ENCODE peak calls at places on chromosome 16, in four cellular contexts. One of them, this sample, is unnamed.

GRCh38 chr16:912684-913613 is 57.8 kb downstream of the LMF1 start:
- DNase-seq in GM06990: no peak
- DNase-seq in ovary: no peak
- DNase-seq in upper lobe of left lung: no peak
- DNase-seq in this sample: no peak

GRCh38 chr16:75754126-75754525 is 27.8 kb upstream of the CPHXL start:
- DNase-seq in GM06990: no peak
- DNase-seq in ovary: no peak
- DNase-seq in upper lobe of left lung: peak
- DNase-seq in this sample: peak

GRCh38 chr16:66107661-66108060 is 258.8 kb upstream of the CDH5 start:
- DNase-seq in GM06990: no peak
- DNase-seq in ovary: no peak
- DNase-seq in upper lobe of left lung: no peak
- DNase-seq in this sample: peak

GRCh38 chr16:52852978-52853377 is 199.7 kb downstream of the CHD9NB start:
- DNase-seq in GM06990: no peak
- DNase-seq in ovary: no peak
- DNase-seq in upper lobe of left lung: no peak
- DNase-seq in this sample: no peak

GRCh38 chr16:69351309-69352027 is at the start of gene TMED6:
- DNase-seq in GM06990: no peak
- DNase-seq in ovary: no peak
- DNase-seq in upper lobe of left lung: peak
- DNase-seq in this sample: no peak

GRCh38 chr16:79563919-79564318 is 36.6 kb downstream of the MAF start:
- DNase-seq in GM06990: no peak
- DNase-seq in ovary: no peak
- DNase-seq in upper lobe of left lung: no peak
- DNase-seq in this sample: no peak

GRCh38 chr16:85423186-85423550 is 190.0 kb upstream of the GSE1 start:
- DNase-seq in GM06990: no peak
- DNase-seq in ovary: peak
- DNase-seq in upper lobe of left lung: no peak
- DNase-seq in this sample: no peak

GRCh38 chr16:3443108-3444031 is at the start of the genes NAA60 and ZNF597:
- DNase-seq in GM06990: peak
- DNase-seq in ovary: peak
- DNase-seq in upper lobe of left lung: peak
- DNase-seq in this sample: peak

GRCh38 chr16:65125871-65126270 is 4.0 kb upstream of the CDH11 start:
- DNase-seq in GM06990: no peak
- DNase-seq in ovary: peak
- DNase-seq in upper lobe of left lung: no peak
- DNase-seq in this sample: peak

GRCh38 chr16:2196162-2196980 is at the start of gene CASKIN1:
- DNase-seq in GM06990: no peak
- DNase-seq in ovary: no peak
- DNase-seq in upper lobe of left lung: no peak
- DNase-seq in this sample: no peak

GRCh38 chr16:52114414-52114813 is 432.5 kb downstream of the TOX3 start:
- DNase-seq in GM06990: no peak
- DNase-seq in ovary: no peak
- DNase-seq in upper lobe of left lung: peak
- DNase-seq in this sample: no peak

GRCh38 chr16:75305364-75306101 is 54.1 kb upstream of the BCAR1 start:
- DNase-seq in GM06990: peak
- DNase-seq in ovary: peak
- DNase-seq in upper lobe of left lung: peak
- DNase-seq in this sample: peak

GRCh38 chr16:79372504-79373184 is 227.9 kb downstream of the MAF start:
- DNase-seq in GM06990: no peak
- DNase-seq in ovary: peak
- DNase-seq in upper lobe of left lung: peak
- DNase-seq in this sample: peak

GRCh38 chr16:68825427-68825826 is 17.9 kb upstream of the TANGO6 start:
- DNase-seq in GM06990: no peak
- DNase-seq in ovary: no peak
- DNase-seq in upper lobe of left lung: no peak
- DNase-seq in this sample: no peak

GRCh38 chr16:78791926-78792325 is 692.5 kb downstream of the WWOX start:
- DNase-seq in GM06990: no peak
- DNase-seq in ovary: no peak
- DNase-seq in upper lobe of left lung: no peak
- DNase-seq in this sample: no peak

GRCh38 chr16:86707171-86707570 is 128.8 kb downstream of the FOXL1 start:
- DNase-seq in GM06990: no peak
- DNase-seq in ovary: no peak
- DNase-seq in upper lobe of left lung: no peak
- DNase-seq in this sample: no peak

GRCh38 chr16:20854963-20855362 is 45.2 kb downstream of the DCUN1D3 start:
- DNase-seq in GM06990: no peak
- DNase-seq in ovary: no peak
- DNase-seq in upper lobe of left lung: no peak
- DNase-seq in this sample: no peak

GRCh38 chr16:67013238-67013822 is 15.6 kb upstream of the CBFB start:
- DNase-seq in GM06990: no peak
- DNase-seq in ovary: peak
- DNase-seq in upper lobe of left lung: no peak
- DNase-seq in this sample: no peak

GRCh38 chr16:79175286-79176057 is 425.1 kb downstream of the MAF start:
- DNase-seq in GM06990: no peak
- DNase-seq in ovary: no peak
- DNase-seq in upper lobe of left lung: no peak
- DNase-seq in this sample: no peak

GRCh38 chr16:23302045-23302956 is at the start of gene SCNN1B:
- DNase-seq in GM06990: peak
- DNase-seq in ovary: no peak
- DNase-seq in upper lobe of left lung: peak
- DNase-seq in this sample: no peak

GRCh38 chr16:68219708-68220378 is 16.1 kb downstream of the ESRP2 start:
- DNase-seq in GM06990: no peak
- DNase-seq in ovary: no peak
- DNase-seq in upper lobe of left lung: peak
- DNase-seq in this sample: no peak

GRCh38 chr16:26019406-26019805 is 327.6 kb downstream of the HS3ST4 start:
- DNase-seq in GM06990: no peak
- DNase-seq in ovary: no peak
- DNase-seq in upper lobe of left lung: no peak
- DNase-seq in this sample: no peak

GRCh38 chr16:78072275-78072674 is 27.2 kb upstream of the WWOX start:
- DNase-seq in GM06990: no peak
- DNase-seq in ovary: no peak
- DNase-seq in upper lobe of left lung: no peak
- DNase-seq in this sample: no peak

GRCh38 chr16:79257958-79258490 is 342.5 kb downstream of the MAF start:
- DNase-seq in GM06990: no peak
- DNase-seq in ovary: no peak
- DNase-seq in upper lobe of left lung: no peak
- DNase-seq in this sample: no peak

GRCh38 chr16:9002042-9002441 is 38.3 kb upstream of the USP7 start:
- DNase-seq in GM06990: no peak
- DNase-seq in ovary: no peak
- DNase-seq in upper lobe of left lung: no peak
- DNase-seq in this sample: no peak

GRCh38 chr16:86991679-86992078 is 325.5 kb downstream of the C16orf95 start:
- DNase-seq in GM06990: no peak
- DNase-seq in ovary: no peak
- DNase-seq in upper lobe of left lung: no peak
- DNase-seq in this sample: no peak

GRCh38 chr16:23225634-23226033 is 43.1 kb downstream of the SCNN1G start:
- DNase-seq in GM06990: no peak
- DNase-seq in ovary: no peak
- DNase-seq in upper lobe of left lung: no peak
- DNase-seq in this sample: no peak

GRCh38 chr16:75096730-75097129 is 19.9 kb downstream of the LDHD start:
- DNase-seq in GM06990: no peak
- DNase-seq in ovary: no peak
- DNase-seq in upper lobe of left lung: peak
- DNase-seq in this sample: no peak

GRCh38 chr16:56357765-56358322 is 67.5 kb downstream of the AMFR start:
- DNase-seq in GM06990: no peak
- DNase-seq in ovary: peak
- DNase-seq in upper lobe of left lung: peak
- DNase-seq in this sample: no peak

GRCh38 chr16:81468269-81468902 is 23.8 kb downstream of the CMIP start:
- DNase-seq in GM06990: no peak
- DNase-seq in ovary: no peak
- DNase-seq in upper lobe of left lung: no peak
- DNase-seq in this sample: no peak

GRCh38 chr16:90081606-90081970 is 4.5 kb upstream of the PRDM7 start:
- DNase-seq in GM06990: no peak
- DNase-seq in ovary: no peak
- DNase-seq in upper lobe of left lung: no peak
- DNase-seq in this sample: no peak

GRCh38 chr16:24769806-24770205 is 40.4 kb downstream of the TNRC6A start:
- DNase-seq in GM06990: no peak
- DNase-seq in ovary: no peak
- DNase-seq in upper lobe of left lung: no peak
- DNase-seq in this sample: peak

GRCh38 chr16:76970087-76970744 is 220.8 kb upstream of the MON1B start:
- DNase-seq in GM06990: no peak
- DNase-seq in ovary: no peak
- DNase-seq in upper lobe of left lung: no peak
- DNase-seq in this sample: peak

GRCh38 chr16:84489141-84489540 is 15.3 kb downstream of the MEAK7 start:
- DNase-seq in GM06990: no peak
- DNase-seq in ovary: no peak
- DNase-seq in upper lobe of left lung: peak
- DNase-seq in this sample: no peak

GRCh38 chr16:75281826-75282225 is 30.4 kb upstream of the BCAR1 start:
- DNase-seq in GM06990: no peak
- DNase-seq in ovary: no peak
- DNase-seq in upper lobe of left lung: no peak
- DNase-seq in this sample: no peak

GRCh38 chr16:87762071-87762571 is 3.7 kb downstream of the KLHDC4 start:
- DNase-seq in GM06990: no peak
- DNase-seq in ovary: no peak
- DNase-seq in upper lobe of left lung: no peak
- DNase-seq in this sample: no peak

GRCh38 chr16:3665508-3665907 is 11.0 kb downstream of the DNASE1 start:
- DNase-seq in GM06990: no peak
- DNase-seq in ovary: no peak
- DNase-seq in upper lobe of left lung: no peak
- DNase-seq in this sample: no peak

GRCh38 chr16:4680673-4681470 is 12.5 kb upstream of the NUDT16L1 start:
- DNase-seq in GM06990: no peak
- DNase-seq in ovary: no peak
- DNase-seq in upper lobe of left lung: no peak
- DNase-seq in this sample: no peak

GRCh38 chr16:4678596-4678995 is 14.8 kb upstream of the NUDT16L1 start:
- DNase-seq in GM06990: no peak
- DNase-seq in ovary: no peak
- DNase-seq in upper lobe of left lung: no peak
- DNase-seq in this sample: no peak

GRCh38 chr16:4677994-4678393 is 15.4 kb upstream of the NUDT16L1 start:
- DNase-seq in GM06990: no peak
- DNase-seq in ovary: no peak
- DNase-seq in upper lobe of left lung: no peak
- DNase-seq in this sample: no peak

GRCh38 chr16:4679854-4680636 is 13.3 kb upstream of the NUDT16L1 start:
- DNase-seq in GM06990: no peak
- DNase-seq in ovary: peak
- DNase-seq in upper lobe of left lung: peak
- DNase-seq in this sample: peak

DNA sequence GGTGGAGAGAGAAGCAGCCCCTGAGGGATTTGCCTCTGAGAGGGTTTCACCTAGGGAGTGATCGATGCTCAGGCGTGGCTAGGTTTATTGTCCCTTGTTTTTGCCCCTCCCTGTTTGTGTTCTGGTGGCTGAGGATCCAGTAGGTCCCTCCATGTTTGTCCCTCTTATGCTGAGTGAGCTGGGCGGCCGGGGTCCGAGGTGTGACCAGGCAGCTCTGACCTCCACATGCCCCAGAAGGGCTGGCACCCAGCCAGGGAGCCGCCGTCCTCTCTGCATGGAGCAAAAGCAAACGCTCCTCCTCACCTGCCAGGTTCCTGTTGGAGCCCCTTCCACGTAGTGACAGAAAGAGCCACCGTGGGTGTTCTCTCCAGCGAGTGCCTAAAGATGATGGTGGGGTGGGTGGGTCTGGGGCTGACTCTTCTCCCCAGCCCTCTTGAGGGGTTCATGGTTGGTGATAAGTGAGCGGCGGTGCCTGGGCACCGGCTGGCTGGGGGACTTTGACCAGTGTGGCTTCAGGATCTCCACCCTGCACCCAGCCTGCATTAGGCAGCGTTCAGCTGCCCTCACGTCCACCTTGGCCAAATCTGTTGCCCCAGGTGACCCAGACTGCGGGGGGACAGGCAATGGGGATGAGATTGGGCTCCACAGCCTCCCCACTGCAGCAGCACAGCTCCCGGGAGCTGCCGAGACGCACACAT is 14.1 kb upstream of the NUDT16L1 start:
- DNase-seq in GM06990: no peak
- DNase-seq in ovary: no peak
- DNase-seq in upper lobe of left lung: no peak
- DNase-seq in this sample: no peak
- H3K4me3 ChIP-seq in GM06990: no peak
- H3K4me3 ChIP-seq in ovary: peak
- H3K4me3 ChIP-seq in upper lobe of left lung: peak
- H3K4me3 ChIP-seq in this sample: no peak

DNA sequence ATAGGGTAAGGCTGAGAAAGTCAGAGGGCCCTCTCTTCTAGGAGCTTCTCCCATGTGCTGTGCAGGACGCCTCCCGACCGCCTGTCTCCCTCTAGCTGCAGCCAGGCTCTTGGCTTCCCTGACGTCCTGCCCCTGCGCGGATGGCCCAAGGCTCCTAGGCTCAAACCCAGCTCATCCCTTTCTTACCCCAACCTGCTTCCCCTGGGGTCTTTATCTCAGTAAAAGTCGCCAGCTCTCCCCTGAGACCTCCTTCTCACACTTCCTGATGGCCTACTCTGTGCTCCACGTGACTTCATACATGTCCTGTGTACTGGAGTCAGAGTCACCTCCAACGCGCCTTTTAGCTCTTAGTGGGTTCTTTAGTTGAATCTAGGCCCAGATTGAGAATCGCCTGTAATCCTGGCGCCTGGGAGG is 1.1 kb upstream of the ZNF747 start:
- DNase-seq in GM06990: peak
- DNase-seq in ovary: peak
- DNase-seq in upper lobe of left lung: peak
- DNase-seq in this sample: peak
- TF ChIP-seq CTCF in GM06990: peak
- TF ChIP-seq CTCF in ovary: peak
- TF ChIP-seq CTCF in upper lobe of left lung: peak
- TF ChIP-seq CTCF in this sample: peak

GRCh38 chr16:10965440-10966039 is 21.2 kb downstream of the CLEC16A start:
- DNase-seq in GM06990: peak
- DNase-seq in ovary: no peak
- DNase-seq in upper lobe of left lung: no peak
- DNase-seq in this sample: no peak
- H3K4me3 ChIP-seq in GM06990: peak
- H3K4me3 ChIP-seq in ovary: no peak
- H3K4me3 ChIP-seq in upper lobe of left lung: no peak
- H3K4me3 ChIP-seq in this sample: no peak

GRCh38 chr16:29182501-29182900 is 197.6 kb downstream of the LAT start:
- DNase-seq in GM06990: no peak
- DNase-seq in ovary: peak
- DNase-seq in upper lobe of left lung: no peak
- DNase-seq in this sample: no peak
- TF ChIP-seq CTCF in GM06990: no peak
- TF ChIP-seq CTCF in ovary: no peak
- TF ChIP-seq CTCF in upper lobe of left lung: no peak
- TF ChIP-seq CTCF in this sample: no peak